ENCODE peak calls at places on chromosomes 1 and 21, in five cellular contexts. D, F, C, B and J are unnamed samples. For H3K4me1, the result is how much of the 10 kb centered on the place peaks cover.

GRCh38 chr1:185996211-185996610 is 262.0 kb downstream of the HMCN1 start:
- DNase-seq in D (peak), F (peak), C (no peak), B (no peak), J (peak)

GRCh38 chr1:116556289-116557006 is 14.4 kb downstream of the CD58 start:
- DNase-seq in D (peak), F (peak), C (peak), B (no peak), J (peak)

GRCh38 chr1:45172015-45172414 is 34.4 kb downstream of the ZSWIM5 start:
- DNase-seq in D (peak), F (peak), C (no peak), B (no peak), J (no peak)

GRCh38 chr1:1630191-1630964 is 1.6 kb upstream of the MMP23B start:
- DNase-seq in D (peak), F (no peak), C (peak), B (peak), J (peak)

GRCh38 chr1:244011251-244011650 is 39.8 kb upstream of the ZBTB18 start:
- DNase-seq in D (peak), F (no peak), C (no peak), B (no peak), J (peak)

GRCh38 chr21:21807598-21807903 is 809.3 kb downstream of the NCAM2 start:
- DNase-seq in D (no peak), F (no peak), C (no peak), B (no peak), J (no peak)

GRCh38 chr1:28950449-28950848 is 36.1 kb downstream of the EPB41 start:
- DNase-seq in D (no peak), F (no peak), C (no peak), B (no peak), J (no peak)

GRCh38 chr1:53700776-53701175 is 38.2 kb downstream of the GLIS1 start:
- DNase-seq in D (no peak), F (no peak), C (no peak), B (no peak), J (no peak)

GRCh38 chr1:208089971-208090755 is 154.0 kb downstream of the PLXNA2 start:
- DNase-seq in D (peak), F (no peak), C (no peak), B (no peak), J (peak)

GRCh38 chr1:51736702-51737101 is 119.8 kb downstream of the OSBPL9 start:
- DNase-seq in D (peak), F (peak), C (no peak), B (no peak), J (peak)

GRCh38 chr21:32476661-32477423 is 64.3 kb downstream of the EVA1C start:
- DNase-seq in D (no peak), F (no peak), C (no peak), B (peak), J (no peak)

GRCh38 chr1:58732087-58732486 is 32.2 kb upstream of the MYSM1 start:
- DNase-seq in D (peak), F (peak), C (no peak), B (no peak), J (peak)

GRCh38 chr1:11944358-11944981 is 10.0 kb downstream of the PLOD1 start:
- DNase-seq in D (no peak), F (no peak), C (no peak), B (peak), J (no peak)

GRCh38 chr1:29632436-29633270 is 396.3 kb downstream of the PTPRU start:
- DNase-seq in D (no peak), F (no peak), C (no peak), B (peak), J (no peak)

GRCh38 chr1:40823345-40823744 is 38.8 kb downstream of the CITED4 start:
- DNase-seq in D (no peak), F (no peak), C (no peak), B (no peak), J (no peak)

GRCh38 chr1:40822890-40823289 is 39.3 kb downstream of the CITED4 start:
- DNase-seq in D (no peak), F (no peak), C (no peak), B (no peak), J (no peak)

GRCh38 chr1:40823971-40824370 is 38.2 kb downstream of the CITED4 start:
- DNase-seq in D (no peak), F (no peak), C (no peak), B (no peak), J (no peak)

GRCh38 chr1:40825430-40825778 is 36.8 kb downstream of the CITED4 start:
- DNase-seq in D (no peak), F (no peak), C (no peak), B (peak), J (no peak)

GRCh38 chr1:40824591-40825429 is 37.4 kb downstream of the CITED4 start:
- DNase-seq in D (peak), F (no peak), C (no peak), B (no peak), J (peak)
- H3K9ac ChIP-seq in D (no peak), F (no peak), C (no peak), B (no peak), J (peak)

GRCh38 chr1:27139980-27140379 is 14.9 kb downstream of the SLC9A1 start:
- DNase-seq in D (no peak), F (no peak), C (no peak), B (no peak), J (no peak)
- H3K4me1 ChIP-seq in D (under half), F (half or more), C (under half), B (under half), J (under half)

GRCh38 chr1:205108464-205108863 is 13.3 kb downstream of the RBBP5 start:
- DNase-seq in D (no peak), F (no peak), C (no peak), B (no peak), J (no peak)
- H3K9ac ChIP-seq in D (no peak), F (no peak), C (no peak), B (no peak), J (no peak)

DNA sequence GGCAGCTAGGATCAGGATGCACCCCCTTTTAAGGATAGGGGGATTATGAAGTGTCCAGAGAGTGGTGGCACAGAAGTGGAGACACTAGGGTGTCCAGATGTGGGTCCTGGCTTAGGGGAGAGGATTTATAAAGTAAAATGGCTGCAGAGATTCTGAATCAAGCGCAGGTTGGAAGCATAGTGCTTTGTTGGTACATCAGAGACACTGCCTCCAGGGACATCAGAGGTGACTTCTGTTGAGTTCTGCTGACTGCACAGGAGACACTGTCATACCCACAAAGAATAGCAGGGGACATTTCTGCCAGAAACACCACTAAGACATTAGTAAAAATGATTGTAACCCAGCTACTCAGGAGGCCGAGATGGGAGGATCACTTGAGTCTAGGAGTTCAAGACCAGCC is 16.4 kb downstream of the GPR137B start:
- DNase-seq in D (no peak), F (no peak), C (no peak), B (no peak), J (no peak)
- H3K4me1 ChIP-seq in D (under half), F (under half), C (half or more), B (under half), J (under half)

GRCh38 chr1:15345711-15346355 is 63.9 kb upstream of the EFHD2 start:
- DNase-seq in D (no peak), F (no peak), C (no peak), B (no peak), J (no peak)
- H3K9ac ChIP-seq in D (no peak), F (no peak), C (no peak), B (no peak), J (no peak)

GRCh38 chr1:93080424-93080823 is 1.3 kb downstream of the MTF2 start:
- DNase-seq in D (peak), F (peak), C (peak), B (no peak), J (peak)
- H3K4me1 ChIP-seq in D (under half), F (under half), C (under half), B (under half), J (under half)

DNA sequence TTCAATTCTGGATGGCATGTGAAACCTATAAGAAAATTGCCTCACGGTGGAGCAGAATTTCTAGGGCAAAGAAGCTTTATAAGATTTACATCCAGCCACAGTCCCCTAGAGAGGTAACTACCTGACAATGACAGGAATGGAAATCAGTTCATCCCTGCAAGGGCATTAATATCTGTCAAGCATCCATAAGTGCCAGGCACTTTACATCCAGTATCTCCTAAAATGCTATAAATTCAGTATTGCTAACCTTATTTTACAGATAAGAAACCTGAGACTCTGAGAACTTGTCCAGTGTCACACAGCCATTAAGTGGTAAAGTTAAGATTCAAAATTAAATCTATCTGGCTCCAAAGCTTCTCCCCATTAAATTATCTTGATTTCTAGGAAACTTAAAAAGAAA is 22.3 kb downstream of the RGS13 start:
- DNase-seq in D (no peak), F (no peak), C (no peak), B (no peak), J (no peak)
- H3K9ac ChIP-seq in D (no peak), F (no peak), C (no peak), B (no peak), J (no peak)